ENCODE peak calls at places on chromosomes 13 and 19, in four cellular contexts. A is H7, J is H9, P is adrenal gland. E is an unnamed sample.

GRCh38 chr13:26839682-26840081 is 79.1 kb upstream of the GPR12 start:
- DNase-seq in A (no peak), J (no peak), P (no peak), E (no peak)

GRCh38 chr19:16259385-16260159 is 61.9 kb downstream of the AP1M1 start:
- DNase-seq in A (peak; percentile 22), J (no peak), P (no peak), E (no peak)

GRCh38 chr13:98050041-98050466 is 92.8 kb upstream of the FARP1 start:
- DNase-seq in A (no peak), J (no peak), P (no peak), E (no peak)

GRCh38 chr13:43307921-43308433 is 284.6 kb downstream of the DNAJC15 start:
- DNase-seq in A (no peak), J (no peak), P (peak; percentile 96), E (peak; percentile 47)

GRCh38 chr19:51103811-51104470 is 4.3 kb downstream of the CTU1 start:
- DNase-seq in A (no peak), J (no peak), P (no peak), E (no peak)

GRCh38 chr19:50512999-50513745 is 541 bp downstream of the ASPDH start:
- DNase-seq in A (peak; percentile 33), J (no peak), P (no peak), E (peak; percentile 41)

GRCh38 chr19:6030214-6030507 is 52.2 kb upstream of the RANBP3 start:
- DNase-seq in A (no peak), J (no peak), P (no peak), E (no peak)

GRCh38 chr13:102536695-102537485 is 59.9 kb upstream of the TPP2 start:
- DNase-seq in A (no peak), J (no peak), P (no peak), E (no peak)

GRCh38 chr19:679418-680286 is 3.5 kb downstream of the FSTL3 start:
- DNase-seq in A (peak; percentile 91), J (peak; percentile 64), P (peak; percentile 80), E (peak; percentile 79)

GRCh38 chr13:23621316-23621645 is 51.1 kb downstream of the TNFRSF19 start:
- DNase-seq in A (no peak), J (no peak), P (peak; percentile 28), E (no peak)

GRCh38 chr19:40421468-40421778 is 4.4 kb downstream of the SERTAD1 start:
- DNase-seq in A (no peak), J (no peak), P (no peak), E (no peak)

GRCh38 chr13:24506698-24507335 is 5.8 kb downstream of the PARP4 start:
- DNase-seq in A (peak; percentile 19), J (no peak), P (no peak), E (no peak)

GRCh38 chr19:3402631-3403443 is 36.5 kb downstream of the NFIC start:
- DNase-seq in A (no peak), J (no peak), P (no peak), E (no peak)

GRCh38 chr19:43778651-43779050 is 2.1 kb downstream of the KCNN4 start:
- DNase-seq in A (peak; percentile 28), J (no peak), P (no peak), E (no peak)

GRCh38 chr19:18045307-18046013 is 37.5 kb downstream of the ARRDC2 start:
- DNase-seq in A (no peak), J (no peak), P (no peak), E (no peak)

GRCh38 chr13:30412351-30412750 is 9.9 kb upstream of the UBE2L5 start:
- DNase-seq in A (no peak), J (no peak), P (no peak), E (no peak)

GRCh38 chr19:11091343-11092153 is 2.3 kb downstream of the LDLR start:
- DNase-seq in A (peak; percentile 39), J (no peak), P (peak; percentile 72), E (peak; percentile 75)

GRCh38 chr19:49807888-49808675 is 5.0 kb downstream of the FUZ start:
- DNase-seq in A (peak; percentile 55), J (no peak), P (no peak), E (no peak)

GRCh38 chr13:98795220-98795619 is 42.7 kb upstream of the SLC15A1 start:
- DNase-seq in A (no peak), J (no peak), P (no peak), E (no peak)

GRCh38 chr13:50910483-50910805 is 853 bp downstream of the RNASEH2B start:
- DNase-seq in A (peak; percentile 62), J (peak; percentile 61), P (no peak), E (peak; percentile 80)

GRCh38 chr13:111401755-111402154 is 81.3 kb downstream of the TEX29 start:
- DNase-seq in A (no peak), J (no peak), P (no peak), E (no peak)

GRCh38 chr19:35261356-35262100 is 7.2 kb upstream of the USF2 start:
- DNase-seq in A (no peak), J (peak; percentile 18), P (peak; percentile 33), E (peak; percentile 42)

GRCh38 chr13:114143806-114144605 is 11.6 kb upstream of the RASA3 start:
- DNase-seq in A (peak; percentile 89), J (peak; percentile 74), P (no peak), E (peak; percentile 85)

GRCh38 chr19:35901055-35901644 is 810 bp upstream of the NFKBID start:
- DNase-seq in A (peak; percentile 40), J (no peak), P (no peak), E (no peak)

GRCh38 chr13:68927387-68928026 is 1180.1 kb upstream of the ATXN8OS start:
- DNase-seq in A (peak; percentile 8), J (peak; percentile 78), P (no peak), E (peak; percentile 86)

GRCh38 chr19:14325134-14325533 is 56.1 kb upstream of the ADGRE5 start:
- DNase-seq in A (no peak), J (no peak), P (no peak), E (no peak)

GRCh38 chr19:49436381-49437017 is 4.8 kb downstream of the SLC17A7 start:
- DNase-seq in A (peak; percentile 96), J (peak; percentile 98), P (no peak), E (peak; percentile 94)

GRCh38 chr13:45916859-45917418 is 65.4 kb upstream of the SIAH3 start:
- DNase-seq in A (no peak), J (no peak), P (no peak), E (no peak)

GRCh38 chr13:66313408-66313807 is 916.7 kb downstream of the PCDH9 start:
- DNase-seq in A (no peak), J (no peak), P (no peak), E (no peak)

GRCh38 chr19:17289489-17289888 is 7.8 kb downstream of the ANKLE1 start:
- DNase-seq in A (peak; percentile 99), J (peak; percentile 91), P (peak; percentile 88), E (peak; percentile 95)

GRCh38 chr19:3801412-3802096 is 15.4 kb upstream of the MATK start:
- DNase-seq in A (peak; percentile 93), J (peak; percentile 86), P (peak; percentile 34), E (peak; percentile 90)

GRCh38 chr13:36543671-36544070 is 111.4 kb downstream of the CCNA1 start:
- DNase-seq in A (no peak), J (no peak), P (no peak), E (no peak)

GRCh38 chr19:1015782-1016646 is 4.9 kb downstream of the TMEM259 start:
- DNase-seq in A (peak; percentile 94), J (no peak), P (no peak), E (no peak)

GRCh38 chr19:11465605-11466004 is 15.2 kb downstream of the ELAVL3 start:
- DNase-seq in A (peak; percentile 82), J (peak; percentile 67), P (no peak), E (no peak)

GRCh38 chr13:109789262-109789661 is 2.9 kb upstream of the IRS2 start:
- DNase-seq in A (no peak), J (no peak), P (peak; percentile 56), E (no peak)

GRCh38 chr13:77860621-77861020 is 58.0 kb downstream of the EDNRB start:
- DNase-seq in A (no peak), J (no peak), P (no peak), E (no peak)

GRCh38 chr19:3405261-3405653 is 38.9 kb downstream of the NFIC start:
- DNase-seq in A (no peak), J (no peak), P (no peak), E (no peak)

GRCh38 chr13:57409656-57410055 is 221.9 kb upstream of the PCDH17 start:
- DNase-seq in A (no peak), J (peak; percentile 16), P (no peak), E (peak; percentile 39)

GRCh38 chr13:42047561-42048322 is 706 bp upstream of the DGKH start:
- DNase-seq in A (peak; percentile 71), J (peak; percentile 59), P (peak; percentile 36), E (peak; percentile 82)

GRCh38 chr19:2253106-2254051 is 2.8 kb downstream of the JSRP1 start:
- DNase-seq in A (peak; percentile 96), J (peak; percentile 79), P (peak; percentile 20), E (peak; percentile 86)